ENCODE peak calls at places on chromosomes 11 and 22, in nine cellular contexts. H is heart right ventricle, K is dorsolateral prefrontal cortex, P is Panc1, X is tibial nerve, F is suprapubic skin, T is stomach, U is Peyer's patch, L is cardiac muscle cell. Z is an unnamed sample. For H3K27me3, the result is how much of the 10 kb centered on the place peaks cover.

GRCh38 chr11:2679011-2679676 is 20.6 kb downstream of the KCNQ1OT1 start:
- DNase-seq in T (no peak), P (no peak), L (no peak), U (peak), X (no peak), K (no peak), F (no peak), H (no peak), Z (no peak)

GRCh38 chr22:35893698-35894097 is 134.9 kb downstream of the RBFOX2 start:
- DNase-seq in K (no peak), L (no peak), T (no peak), F (no peak), X (no peak), U (no peak), H (no peak), P (no peak), Z (no peak)

GRCh38 chr11:121741316-121741715 is 288.5 kb upstream of the SORL1-AS1 start:
- DNase-seq in L (no peak), H (peak), F (no peak), T (no peak), K (no peak), U (no peak), X (no peak), P (no peak), Z (no peak)

GRCh38 chr11:131572423-131572822 is 202.0 kb downstream of the NTM start:
- DNase-seq in U (no peak), K (no peak), L (no peak), H (no peak), X (no peak), P (no peak), F (no peak), T (no peak), Z (no peak)

GRCh38 chr11:103055174-103055890 is 36.6 kb downstream of the DCUN1D5 start:
- DNase-seq in U (no peak), H (no peak), L (peak), T (no peak), P (peak), F (no peak), X (no peak), K (no peak), Z (no peak)

GRCh38 chr11:4581443-4581842 is at the start of gene OR52I2:
- DNase-seq in U (no peak), P (no peak), X (no peak), T (no peak), F (no peak), K (no peak), L (no peak), H (no peak), Z (no peak)

GRCh38 chr11:33730716-33731115 is 5.5 kb downstream of the CD59 start:
- DNase-seq in X (no peak), L (no peak), P (no peak), T (no peak), H (no peak), F (no peak), K (no peak), U (no peak), Z (no peak)

GRCh38 chr22:41217553-41218157 is 12.5 kb downstream of the L3MBTL2 start:
- DNase-seq in K (no peak), T (peak), H (peak), U (peak), X (peak), L (no peak), F (no peak), P (no peak), Z (no peak)

GRCh38 chr11:64360403-64360980 is 1.5 kb downstream of the RPS6KA4 start:
- DNase-seq in X (no peak), P (no peak), T (no peak), L (no peak), F (no peak), H (no peak), K (no peak), U (no peak), Z (no peak)

GRCh38 chr11:126720539-126721235 is 279.9 kb downstream of the KIRREL3 start:
- DNase-seq in U (no peak), P (no peak), X (no peak), T (no peak), H (no peak), F (no peak), K (no peak), L (no peak), Z (no peak)

GRCh38 chr22:16804882-16805281 is 20.3 kb downstream of the XKR3 start:
- DNase-seq in K (no peak), X (no peak), F (no peak), T (no peak), L (no peak), H (no peak), U (no peak), P (no peak), Z (no peak)

GRCh38 chr22:36757608-36758220 is 18.2 kb downstream of the IFT27 start:
- DNase-seq in T (peak), U (peak), K (peak), X (peak), L (peak), F (peak), P (no peak), H (peak), Z (peak)

GRCh38 chr11:65891180-65892136 is 985 bp downstream of the CCDC85B start:
- DNase-seq in T (no peak), U (no peak), L (peak), H (peak), K (no peak), P (no peak), X (no peak), F (peak), Z (no peak)

GRCh38 chr22:38734203-38735100 is 21.3 kb downstream of the SUN2 start:
- DNase-seq in X (no peak), U (peak), H (no peak), P (no peak), F (no peak), K (no peak), T (no peak), L (no peak), Z (no peak)

GRCh38 chr11:13644997-13645667 is 23.3 kb upstream of the FAR1 start:
- DNase-seq in H (no peak), U (no peak), T (no peak), F (no peak), X (no peak), K (no peak), L (no peak), P (no peak), Z (no peak)

GRCh38 chr11:100593321-100593720 is 93.8 kb upstream of the ARHGAP42 start:
- DNase-seq in K (no peak), X (no peak), F (no peak), H (no peak), T (no peak), P (no peak), U (no peak), L (no peak), Z (no peak)
- TF ChIP-seq CTCF in K (no peak), X (no peak), F (no peak), H (no peak), T (no peak), P (no peak), U (no peak), L (no peak), Z (no peak)

GRCh38 chr11:46727952-46728658 is 9.1 kb downstream of the F2 start:
- DNase-seq in X (no peak), F (no peak), T (no peak), L (no peak), K (peak), P (no peak), H (no peak), U (no peak), Z (no peak)
- H3K27me3 ChIP-seq in X (under half), F (under half), T (under half), L (under half), K (under half), P (under half), H (under half), U (under half), Z (under half)

GRCh38 chr11:124277809-124278208 is 21.6 kb downstream of the OR8G5 start:
- DNase-seq in F (no peak), H (no peak), T (no peak), U (no peak), X (no peak), P (no peak), L (peak), K (no peak), Z (no peak)
- TF ChIP-seq CTCF in F (no peak), H (no peak), T (no peak), U (peak), X (no peak), P (no peak), L (no peak), K (no peak), Z (no peak)

GRCh38 chr11:120573756-120574354 is 62.3 kb downstream of the GRIK4 start:
- DNase-seq in X (no peak), U (no peak), F (no peak), T (no peak), H (no peak), L (no peak), K (no peak), P (no peak), Z (no peak)
- H3K27me3 ChIP-seq in X (under half), U (under half), F (under half), T (under half), H (under half), L (half or more), K (under half), P (under half), Z (under half)

GRCh38 chr11:110982214-110982613 is 263.3 kb upstream of the POU2AF2 start:
- DNase-seq in F (no peak), U (no peak), H (no peak), X (no peak), L (no peak), P (no peak), K (no peak), T (no peak), Z (no peak)
- TF ChIP-seq CTCF in F (no peak), U (no peak), H (no peak), X (no peak), L (no peak), P (no peak), K (no peak), T (no peak), Z (no peak)